ENCODE peak calls at places on chromosome 13, in ten cellular contexts. One of them, this sample, is unnamed.

GRCh38 chr13:112783135-112783945 is 93.5 kb downstream of the ATP11A start:
- DNase-seq in stimulated activated CD4-positive, alpha-beta T cell treated with anti-CD3 and anti-CD28 coated beads, Interleukin-4, amount 100 ng/mL, for 1 hour: no peak
- DNase-seq in islet precursor cell: peak; percentile 44
- DNase-seq in HCT116: no peak
- DNase-seq in A549: no peak
- DNase-seq in COR-L47: no peak
- DNase-seq in smooth muscle cell of the brain vasculature: no peak
- DNase-seq in activated CD4-positive, alpha-beta T cell treated with anti-CD3 and anti-CD28 coated beads for 24 hours: no peak
- DNase-seq in NCI-H1694 treated with DMSO at 0.1 percent for 48 hours: no peak
- DNase-seq in 8988T: no peak
- DNase-seq in this sample: no peak

GRCh38 chr13:110922506-110922905 is 7.6 kb upstream of the ANKRD10 start:
- DNase-seq in stimulated activated CD4-positive, alpha-beta T cell treated with anti-CD3 and anti-CD28 coated beads, Interleukin-4, amount 100 ng/mL, for 1 hour: no peak
- DNase-seq in islet precursor cell: no peak
- DNase-seq in HCT116: no peak
- DNase-seq in A549: no peak
- DNase-seq in COR-L47: no peak
- DNase-seq in smooth muscle cell of the brain vasculature: no peak
- DNase-seq in activated CD4-positive, alpha-beta T cell treated with anti-CD3 and anti-CD28 coated beads for 24 hours: no peak
- DNase-seq in NCI-H1694 treated with DMSO at 0.1 percent for 48 hours: no peak
- DNase-seq in 8988T: no peak
- DNase-seq in this sample: peak; percentile 53

GRCh38 chr13:28611654-28612131 is 47.2 kb upstream of the POMP start:
- DNase-seq in stimulated activated CD4-positive, alpha-beta T cell treated with anti-CD3 and anti-CD28 coated beads, Interleukin-4, amount 100 ng/mL, for 1 hour: no peak
- DNase-seq in islet precursor cell: peak; percentile 82
- DNase-seq in HCT116: no peak
- DNase-seq in A549: no peak
- DNase-seq in COR-L47: no peak
- DNase-seq in smooth muscle cell of the brain vasculature: no peak
- DNase-seq in activated CD4-positive, alpha-beta T cell treated with anti-CD3 and anti-CD28 coated beads for 24 hours: no peak
- DNase-seq in NCI-H1694 treated with DMSO at 0.1 percent for 48 hours: no peak
- DNase-seq in 8988T: no peak
- DNase-seq in this sample: no peak

GRCh38 chr13:33016414-33017409 is at the start of gene KL:
- DNase-seq in stimulated activated CD4-positive, alpha-beta T cell treated with anti-CD3 and anti-CD28 coated beads, Interleukin-4, amount 100 ng/mL, for 1 hour: peak; percentile 14
- DNase-seq in islet precursor cell: peak; percentile 75
- DNase-seq in HCT116: no peak
- DNase-seq in A549: no peak
- DNase-seq in COR-L47: peak; percentile 28
- DNase-seq in smooth muscle cell of the brain vasculature: no peak
- DNase-seq in activated CD4-positive, alpha-beta T cell treated with anti-CD3 and anti-CD28 coated beads for 24 hours: no peak
- DNase-seq in NCI-H1694 treated with DMSO at 0.1 percent for 48 hours: no peak
- DNase-seq in 8988T: no peak
- DNase-seq in this sample: peak; percentile 81

GRCh38 chr13:98556968-98557591 is 19.8 kb downstream of the STK24 start:
- DNase-seq in stimulated activated CD4-positive, alpha-beta T cell treated with anti-CD3 and anti-CD28 coated beads, Interleukin-4, amount 100 ng/mL, for 1 hour: no peak
- DNase-seq in islet precursor cell: no peak
- DNase-seq in HCT116: no peak
- DNase-seq in A549: no peak
- DNase-seq in COR-L47: no peak
- DNase-seq in smooth muscle cell of the brain vasculature: no peak
- DNase-seq in activated CD4-positive, alpha-beta T cell treated with anti-CD3 and anti-CD28 coated beads for 24 hours: no peak
- DNase-seq in NCI-H1694 treated with DMSO at 0.1 percent for 48 hours: no peak
- DNase-seq in 8988T: no peak
- DNase-seq in this sample: peak; percentile 56

GRCh38 chr13:106530209-106530906 is 5.1 kb downstream of the EFNB2 start:
- DNase-seq in stimulated activated CD4-positive, alpha-beta T cell treated with anti-CD3 and anti-CD28 coated beads, Interleukin-4, amount 100 ng/mL, for 1 hour: no peak
- DNase-seq in islet precursor cell: no peak
- DNase-seq in HCT116: no peak
- DNase-seq in A549: no peak
- DNase-seq in COR-L47: no peak
- DNase-seq in smooth muscle cell of the brain vasculature: no peak
- DNase-seq in activated CD4-positive, alpha-beta T cell treated with anti-CD3 and anti-CD28 coated beads for 24 hours: no peak
- DNase-seq in NCI-H1694 treated with DMSO at 0.1 percent for 48 hours: no peak
- DNase-seq in 8988T: no peak
- DNase-seq in this sample: no peak

GRCh38 chr13:75468602-75469001 is 13.4 kb downstream of the TBC1D4 start:
- DNase-seq in stimulated activated CD4-positive, alpha-beta T cell treated with anti-CD3 and anti-CD28 coated beads, Interleukin-4, amount 100 ng/mL, for 1 hour: no peak
- DNase-seq in islet precursor cell: no peak
- DNase-seq in HCT116: no peak
- DNase-seq in A549: no peak
- DNase-seq in COR-L47: no peak
- DNase-seq in smooth muscle cell of the brain vasculature: no peak
- DNase-seq in activated CD4-positive, alpha-beta T cell treated with anti-CD3 and anti-CD28 coated beads for 24 hours: no peak
- DNase-seq in NCI-H1694 treated with DMSO at 0.1 percent for 48 hours: no peak
- DNase-seq in 8988T: no peak
- DNase-seq in this sample: no peak

GRCh38 chr13:79384022-79384610 is 21.9 kb downstream of the RBM26 start:
- DNase-seq in stimulated activated CD4-positive, alpha-beta T cell treated with anti-CD3 and anti-CD28 coated beads, Interleukin-4, amount 100 ng/mL, for 1 hour: no peak
- DNase-seq in islet precursor cell: no peak
- DNase-seq in HCT116: no peak
- DNase-seq in A549: no peak
- DNase-seq in COR-L47: no peak
- DNase-seq in smooth muscle cell of the brain vasculature: no peak
- DNase-seq in activated CD4-positive, alpha-beta T cell treated with anti-CD3 and anti-CD28 coated beads for 24 hours: no peak
- DNase-seq in NCI-H1694 treated with DMSO at 0.1 percent for 48 hours: no peak
- DNase-seq in 8988T: no peak
- DNase-seq in this sample: no peak

GRCh38 chr13:113491418-113491883 is 940 bp upstream of the DCUN1D2 start:
- DNase-seq in stimulated activated CD4-positive, alpha-beta T cell treated with anti-CD3 and anti-CD28 coated beads, Interleukin-4, amount 100 ng/mL, for 1 hour: no peak
- DNase-seq in islet precursor cell: peak; percentile 69
- DNase-seq in HCT116: no peak
- DNase-seq in A549: peak; percentile 46
- DNase-seq in COR-L47: peak; percentile 34
- DNase-seq in smooth muscle cell of the brain vasculature: no peak
- DNase-seq in activated CD4-positive, alpha-beta T cell treated with anti-CD3 and anti-CD28 coated beads for 24 hours: no peak
- DNase-seq in NCI-H1694 treated with DMSO at 0.1 percent for 48 hours: no peak
- DNase-seq in 8988T: peak; percentile 49
- DNase-seq in this sample: peak; percentile 77

GRCh38 chr13:95485045-95485517 is 67.4 kb upstream of the CLDN10 start:
- DNase-seq in stimulated activated CD4-positive, alpha-beta T cell treated with anti-CD3 and anti-CD28 coated beads, Interleukin-4, amount 100 ng/mL, for 1 hour: no peak
- DNase-seq in islet precursor cell: no peak
- DNase-seq in HCT116: no peak
- DNase-seq in A549: no peak
- DNase-seq in COR-L47: no peak
- DNase-seq in smooth muscle cell of the brain vasculature: no peak
- DNase-seq in activated CD4-positive, alpha-beta T cell treated with anti-CD3 and anti-CD28 coated beads for 24 hours: no peak
- DNase-seq in NCI-H1694 treated with DMSO at 0.1 percent for 48 hours: no peak
- DNase-seq in 8988T: no peak
- DNase-seq in this sample: no peak

GRCh38 chr13:31896427-31896826 is 135.1 kb upstream of the FRY start:
- DNase-seq in stimulated activated CD4-positive, alpha-beta T cell treated with anti-CD3 and anti-CD28 coated beads, Interleukin-4, amount 100 ng/mL, for 1 hour: no peak
- DNase-seq in islet precursor cell: peak; percentile 62
- DNase-seq in HCT116: no peak
- DNase-seq in A549: no peak
- DNase-seq in COR-L47: no peak
- DNase-seq in smooth muscle cell of the brain vasculature: peak; percentile 72
- DNase-seq in activated CD4-positive, alpha-beta T cell treated with anti-CD3 and anti-CD28 coated beads for 24 hours: no peak
- DNase-seq in NCI-H1694 treated with DMSO at 0.1 percent for 48 hours: no peak
- DNase-seq in 8988T: no peak
- DNase-seq in this sample: no peak

GRCh38 chr13:30809787-30810186 is 74.4 kb downstream of the ALOX5AP start:
- DNase-seq in stimulated activated CD4-positive, alpha-beta T cell treated with anti-CD3 and anti-CD28 coated beads, Interleukin-4, amount 100 ng/mL, for 1 hour: no peak
- DNase-seq in islet precursor cell: peak; percentile 49
- DNase-seq in HCT116: no peak
- DNase-seq in A549: no peak
- DNase-seq in COR-L47: no peak
- DNase-seq in smooth muscle cell of the brain vasculature: no peak
- DNase-seq in activated CD4-positive, alpha-beta T cell treated with anti-CD3 and anti-CD28 coated beads for 24 hours: no peak
- DNase-seq in NCI-H1694 treated with DMSO at 0.1 percent for 48 hours: no peak
- DNase-seq in 8988T: no peak
- DNase-seq in this sample: no peak

GRCh38 chr13:46329624-46330023 is 57.4 kb downstream of the RUBCNL start:
- DNase-seq in stimulated activated CD4-positive, alpha-beta T cell treated with anti-CD3 and anti-CD28 coated beads, Interleukin-4, amount 100 ng/mL, for 1 hour: no peak
- DNase-seq in islet precursor cell: no peak
- DNase-seq in HCT116: no peak
- DNase-seq in A549: no peak
- DNase-seq in COR-L47: no peak
- DNase-seq in smooth muscle cell of the brain vasculature: no peak
- DNase-seq in activated CD4-positive, alpha-beta T cell treated with anti-CD3 and anti-CD28 coated beads for 24 hours: no peak
- DNase-seq in NCI-H1694 treated with DMSO at 0.1 percent for 48 hours: no peak
- DNase-seq in 8988T: no peak
- DNase-seq in this sample: no peak

GRCh38 chr13:96089749-96090239 is at the start of gene HS6ST3:
- DNase-seq in stimulated activated CD4-positive, alpha-beta T cell treated with anti-CD3 and anti-CD28 coated beads, Interleukin-4, amount 100 ng/mL, for 1 hour: no peak
- DNase-seq in islet precursor cell: peak; percentile 87
- DNase-seq in HCT116: peak; percentile 10
- DNase-seq in A549: peak; percentile 31
- DNase-seq in COR-L47: peak; percentile 69
- DNase-seq in smooth muscle cell of the brain vasculature: no peak
- DNase-seq in activated CD4-positive, alpha-beta T cell treated with anti-CD3 and anti-CD28 coated beads for 24 hours: no peak
- DNase-seq in NCI-H1694 treated with DMSO at 0.1 percent for 48 hours: peak; percentile 76
- DNase-seq in 8988T: peak; percentile 75
- DNase-seq in this sample: peak; percentile 88

GRCh38 chr13:49300716-49301589 is 53.2 kb downstream of the CDADC1 start:
- DNase-seq in stimulated activated CD4-positive, alpha-beta T cell treated with anti-CD3 and anti-CD28 coated beads, Interleukin-4, amount 100 ng/mL, for 1 hour: peak; percentile 63
- DNase-seq in islet precursor cell: peak; percentile 72
- DNase-seq in HCT116: peak; percentile 42
- DNase-seq in A549: peak; percentile 60
- DNase-seq in COR-L47: peak; percentile 62
- DNase-seq in smooth muscle cell of the brain vasculature: peak; percentile 55
- DNase-seq in activated CD4-positive, alpha-beta T cell treated with anti-CD3 and anti-CD28 coated beads for 24 hours: peak; percentile 37
- DNase-seq in NCI-H1694 treated with DMSO at 0.1 percent for 48 hours: peak; percentile 59
- DNase-seq in 8988T: peak; percentile 49
- DNase-seq in this sample: peak; percentile 77

GRCh38 chr13:99766641-99767045 is 204.9 kb downstream of the ZIC5 start:
- DNase-seq in stimulated activated CD4-positive, alpha-beta T cell treated with anti-CD3 and anti-CD28 coated beads, Interleukin-4, amount 100 ng/mL, for 1 hour: no peak
- DNase-seq in islet precursor cell: no peak
- DNase-seq in HCT116: no peak
- DNase-seq in A549: no peak
- DNase-seq in COR-L47: peak; percentile 37
- DNase-seq in smooth muscle cell of the brain vasculature: no peak
- DNase-seq in activated CD4-positive, alpha-beta T cell treated with anti-CD3 and anti-CD28 coated beads for 24 hours: no peak
- DNase-seq in NCI-H1694 treated with DMSO at 0.1 percent for 48 hours: peak; percentile 37
- DNase-seq in 8988T: no peak
- DNase-seq in this sample: peak; percentile 77

GRCh38 chr13:107170270-107170931 is 602.5 kb upstream of the ARGLU1 start:
- DNase-seq in stimulated activated CD4-positive, alpha-beta T cell treated with anti-CD3 and anti-CD28 coated beads, Interleukin-4, amount 100 ng/mL, for 1 hour: no peak
- DNase-seq in islet precursor cell: no peak
- DNase-seq in HCT116: no peak
- DNase-seq in A549: no peak
- DNase-seq in COR-L47: no peak
- DNase-seq in smooth muscle cell of the brain vasculature: no peak
- DNase-seq in activated CD4-positive, alpha-beta T cell treated with anti-CD3 and anti-CD28 coated beads for 24 hours: no peak
- DNase-seq in NCI-H1694 treated with DMSO at 0.1 percent for 48 hours: peak; percentile 43
- DNase-seq in 8988T: no peak
- DNase-seq in this sample: no peak

GRCh38 chr13:97407540-97407939 is 26.4 kb upstream of the RAP2A start:
- DNase-seq in stimulated activated CD4-positive, alpha-beta T cell treated with anti-CD3 and anti-CD28 coated beads, Interleukin-4, amount 100 ng/mL, for 1 hour: no peak
- DNase-seq in islet precursor cell: no peak
- DNase-seq in HCT116: no peak
- DNase-seq in A549: no peak
- DNase-seq in COR-L47: no peak
- DNase-seq in smooth muscle cell of the brain vasculature: no peak
- DNase-seq in activated CD4-positive, alpha-beta T cell treated with anti-CD3 and anti-CD28 coated beads for 24 hours: no peak
- DNase-seq in NCI-H1694 treated with DMSO at 0.1 percent for 48 hours: no peak
- DNase-seq in 8988T: no peak
- DNase-seq in this sample: no peak

GRCh38 chr13:90454002-90454636 is 893.4 kb upstream of the MIR17HG start:
- DNase-seq in stimulated activated CD4-positive, alpha-beta T cell treated with anti-CD3 and anti-CD28 coated beads, Interleukin-4, amount 100 ng/mL, for 1 hour: no peak
- DNase-seq in islet precursor cell: no peak
- DNase-seq in HCT116: no peak
- DNase-seq in A549: no peak
- DNase-seq in COR-L47: peak; percentile 6
- DNase-seq in smooth muscle cell of the brain vasculature: no peak
- DNase-seq in activated CD4-positive, alpha-beta T cell treated with anti-CD3 and anti-CD28 coated beads for 24 hours: no peak
- DNase-seq in NCI-H1694 treated with DMSO at 0.1 percent for 48 hours: no peak
- DNase-seq in 8988T: no peak
- DNase-seq in this sample: no peak

GRCh38 chr13:113915012-113915763 is 51.3 kb upstream of the GAS6 start:
- DNase-seq in stimulated activated CD4-positive, alpha-beta T cell treated with anti-CD3 and anti-CD28 coated beads, Interleukin-4, amount 100 ng/mL, for 1 hour: no peak
- DNase-seq in islet precursor cell: peak; percentile 47
- DNase-seq in HCT116: no peak
- DNase-seq in A549: no peak
- DNase-seq in COR-L47: no peak
- DNase-seq in smooth muscle cell of the brain vasculature: no peak
- DNase-seq in activated CD4-positive, alpha-beta T cell treated with anti-CD3 and anti-CD28 coated beads for 24 hours: no peak
- DNase-seq in NCI-H1694 treated with DMSO at 0.1 percent for 48 hours: no peak
- DNase-seq in 8988T: no peak
- DNase-seq in this sample: peak; percentile 34

GRCh38 chr13:51237887-51238286 is 15.7 kb downstream of the FAM124A start:
- DNase-seq in stimulated activated CD4-positive, alpha-beta T cell treated with anti-CD3 and anti-CD28 coated beads, Interleukin-4, amount 100 ng/mL, for 1 hour: no peak
- DNase-seq in islet precursor cell: peak; percentile 38
- DNase-seq in HCT116: no peak
- DNase-seq in A549: no peak
- DNase-seq in COR-L47: no peak
- DNase-seq in smooth muscle cell of the brain vasculature: no peak
- DNase-seq in activated CD4-positive, alpha-beta T cell treated with anti-CD3 and anti-CD28 coated beads for 24 hours: no peak
- DNase-seq in NCI-H1694 treated with DMSO at 0.1 percent for 48 hours: no peak
- DNase-seq in 8988T: no peak
- DNase-seq in this sample: peak; percentile 29

GRCh38 chr13:29103036-29103800 is 283.1 kb downstream of the MTUS2 start:
- DNase-seq in stimulated activated CD4-positive, alpha-beta T cell treated with anti-CD3 and anti-CD28 coated beads, Interleukin-4, amount 100 ng/mL, for 1 hour: no peak
- DNase-seq in islet precursor cell: no peak
- DNase-seq in HCT116: no peak
- DNase-seq in A549: no peak
- DNase-seq in COR-L47: no peak
- DNase-seq in smooth muscle cell of the brain vasculature: no peak
- DNase-seq in activated CD4-positive, alpha-beta T cell treated with anti-CD3 and anti-CD28 coated beads for 24 hours: no peak
- DNase-seq in NCI-H1694 treated with DMSO at 0.1 percent for 48 hours: no peak
- DNase-seq in 8988T: no peak
- DNase-seq in this sample: no peak

GRCh38 chr13:80251403-80251802 is 89.5 kb downstream of the SPRY2 start:
- DNase-seq in stimulated activated CD4-positive, alpha-beta T cell treated with anti-CD3 and anti-CD28 coated beads, Interleukin-4, amount 100 ng/mL, for 1 hour: no peak
- DNase-seq in islet precursor cell: no peak
- DNase-seq in HCT116: no peak
- DNase-seq in A549: no peak
- DNase-seq in COR-L47: peak; percentile 61
- DNase-seq in smooth muscle cell of the brain vasculature: peak; percentile 28
- DNase-seq in activated CD4-positive, alpha-beta T cell treated with anti-CD3 and anti-CD28 coated beads for 24 hours: no peak
- DNase-seq in NCI-H1694 treated with DMSO at 0.1 percent for 48 hours: no peak
- DNase-seq in 8988T: no peak
- DNase-seq in this sample: no peak

GRCh38 chr13:99442273-99442895 is 58.9 kb upstream of the TM9SF2 start:
- DNase-seq in stimulated activated CD4-positive, alpha-beta T cell treated with anti-CD3 and anti-CD28 coated beads, Interleukin-4, amount 100 ng/mL, for 1 hour: no peak
- DNase-seq in islet precursor cell: no peak
- DNase-seq in HCT116: peak; percentile 39
- DNase-seq in A549: peak; percentile 15
- DNase-seq in COR-L47: peak; percentile 10
- DNase-seq in smooth muscle cell of the brain vasculature: no peak
- DNase-seq in activated CD4-positive, alpha-beta T cell treated with anti-CD3 and anti-CD28 coated beads for 24 hours: no peak
- DNase-seq in NCI-H1694 treated with DMSO at 0.1 percent for 48 hours: peak; percentile 73
- DNase-seq in 8988T: no peak
- DNase-seq in this sample: peak; percentile 74